ENCODE peak calls at places on chromosomes 4 and X, in seven cellular contexts. M is testis; L is NCI-H1930; A is heart right ventricle; K is suprapubic skin; I is CD4-positive, alpha-beta memory T cell; G is amniotic stem cell. T is an unnamed sample.

GRCh38 chrX:24025741-24026402 is 1.1 kb downstream of the KLHL15 start:
- DNase-seq in M (no peak), L (peak; percentile 49), A (no peak), K (peak; percentile 65), I (no peak), G (no peak), T (peak; percentile 60)

GRCh38 chr4:182938213-182938645 is 21.0 kb upstream of the DCTD start:
- DNase-seq in M (peak; percentile 77), L (peak; percentile 33), A (peak; percentile 77), K (peak; percentile 81), I (peak; percentile 51), G (no peak), T (peak; percentile 73)

GRCh38 chr4:6475492-6476020 is 3.1 kb upstream of the PPP2R2C start:
- DNase-seq in M (no peak), L (no peak), A (no peak), K (peak; percentile 50), I (no peak), G (no peak), T (no peak)

GRCh38 chr4:76989391-76990061 is 40.0 kb downstream of the SEPTIN11 start:
- DNase-seq in M (no peak), L (no peak), A (no peak), K (no peak), I (peak; percentile 85), G (no peak), T (no peak)

GRCh38 chrX:74325130-74326059 is 21.4 kb downstream of the ZCCHC13 start:
- DNase-seq in M (no peak), L (no peak), A (no peak), K (no peak), I (no peak), G (no peak), T (no peak)

GRCh38 chr4:88341227-88342192 is 37.1 kb upstream of the HERC6 start:
- DNase-seq in M (peak; percentile 33), L (no peak), A (no peak), K (no peak), I (no peak), G (peak; percentile 27), T (peak; percentile 91)

GRCh38 chrX:48498374-48498809 is 10.4 kb upstream of the PORCN start:
- DNase-seq in M (no peak), L (no peak), A (no peak), K (no peak), I (no peak), G (peak; percentile 8), T (peak; percentile 90)

GRCh38 chrX:41381685-41382084 is 47.7 kb downstream of the DDX3X start:
- DNase-seq in M (peak; percentile 18), L (no peak), A (no peak), K (peak; percentile 70), I (no peak), G (peak; percentile 3), T (peak; percentile 89)

GRCh38 chrX:22122510-22122909 is 90.4 kb downstream of the PHEX start:
- DNase-seq in M (no peak), L (no peak), A (no peak), K (peak; percentile 65), I (no peak), G (no peak), T (peak; percentile 27)

GRCh38 chr4:6855692-6856297 is 53.8 kb upstream of the TBC1D14 start:
- DNase-seq in M (no peak), L (no peak), A (no peak), K (no peak), I (peak; percentile 54), G (peak; percentile 50), T (peak; percentile 46)

GRCh38 chrX:45424341-45424740 is 223.7 kb upstream of the DIPK2B start:
- DNase-seq in M (no peak), L (no peak), A (no peak), K (no peak), I (no peak), G (no peak), T (no peak)

GRCh38 chr4:30068234-30068633 is 651.9 kb upstream of the PCDH7 start:
- DNase-seq in M (no peak), L (no peak), A (no peak), K (no peak), I (no peak), G (no peak), T (no peak)

GRCh38 chr4:56619160-56619559 is 61.9 kb downstream of the HOPX start:
- DNase-seq in M (no peak), L (no peak), A (no peak), K (no peak), I (no peak), G (no peak), T (peak; percentile 37)

GRCh38 chr4:150235795-150236385 is 157.6 kb downstream of the DCLK2 start:
- DNase-seq in M (no peak), L (no peak), A (no peak), K (no peak), I (no peak), G (no peak), T (peak; percentile 32)

GRCh38 chr4:17552427-17552826 is 24.6 kb upstream of the LAP3 start:
- DNase-seq in M (no peak), L (no peak), A (no peak), K (no peak), I (no peak), G (no peak), T (no peak)

GRCh38 chr4:140222175-140222574 is 68.2 kb upstream of the MAML3 start:
- DNase-seq in M (no peak), L (no peak), A (no peak), K (no peak), I (no peak), G (no peak), T (peak; percentile 70)

GRCh38 chr4:111269439-111269838 is 646.6 kb upstream of the PITX2 start:
- DNase-seq in M (no peak), L (no peak), A (no peak), K (no peak), I (no peak), G (no peak), T (peak; percentile 29)

GRCh38 chr4:168021666-168022065 is 70.7 kb upstream of the ANXA10 start:
- DNase-seq in M (no peak), L (no peak), A (no peak), K (no peak), I (no peak), G (no peak), T (peak; percentile 41)

GRCh38 chr4:42104521-42104920 is 47.9 kb downstream of the BEND4 start:
- DNase-seq in M (no peak), L (no peak), A (no peak), K (no peak), I (no peak), G (peak; percentile 27), T (peak; percentile 47)

GRCh38 chrX:149962859-149963757 is 24.8 kb upstream of the EOLA2 start:
- DNase-seq in M (peak; percentile 76), L (peak; percentile 24), A (no peak), K (no peak), I (peak; percentile 2), G (peak; percentile 42), T (peak; percentile 72)

GRCh38 chr4:149549911-149550310 is 265.7 kb downstream of the IQCM start:
- DNase-seq in M (no peak), L (no peak), A (no peak), K (no peak), I (no peak), G (no peak), T (peak; percentile 14)

GRCh38 chrX:20265726-20266681 is 705 bp downstream of the RPS6KA3 start:
- DNase-seq in M (peak; percentile 19), L (no peak), A (peak; percentile 31), K (peak; percentile 70), I (peak; percentile 25), G (peak; percentile 1), T (peak; percentile 58)

GRCh38 chrX:56026816-56027215 is 205.3 kb upstream of the KLF8 start:
- DNase-seq in M (no peak), L (no peak), A (no peak), K (no peak), I (no peak), G (no peak), T (no peak)

GRCh38 chrX:3962511-3963350 is 249.3 kb upstream of the PRKX start:
- DNase-seq in M (no peak), L (peak; percentile 20), A (no peak), K (no peak), I (no peak), G (no peak), T (peak; percentile 19)

GRCh38 chrX:131979116-131979515 is 44.0 kb upstream of the STK26 start:
- DNase-seq in M (no peak), L (no peak), A (no peak), K (no peak), I (no peak), G (no peak), T (no peak)

GRCh38 chrX:101708180-101708579 is 48.5 kb upstream of the ARMCX2 start:
- DNase-seq in M (no peak), L (no peak), A (no peak), K (no peak), I (no peak), G (no peak), T (peak; percentile 4)

GRCh38 chr4:151418385-151418784 is 9.4 kb downstream of the FHIP1A start:
- DNase-seq in M (no peak), L (no peak), A (no peak), K (no peak), I (no peak), G (peak; percentile 60), T (peak; percentile 86)

GRCh38 chr4:182695842-182696241 is 221.3 kb downstream of the DCTD start:
- DNase-seq in M (no peak), L (no peak), A (no peak), K (no peak), I (no peak), G (no peak), T (peak; percentile 6)

GRCh38 chrX:134172588-134173259 is 64.3 kb upstream of the CCDC160 start:
- DNase-seq in M (peak; percentile 28), L (no peak), A (peak; percentile 44), K (no peak), I (peak; percentile 19), G (no peak), T (no peak)